ENCODE peak calls at places on chromosomes 1 and 21, in five cellular contexts. B is A549, N is BJ, Z is Caco-2, Y is left lung. F is an unnamed sample.

GRCh38 chr1:119160435-119160834 is 20.0 kb upstream of the WARS2 start:
- DNase-seq in B (no peak), N (no peak), Z (no peak), Y (no peak), F (no peak)

GRCh38 chr21:33477066-33477465 is 2.7 kb downstream of the TMEM50B start:
- DNase-seq in B (no peak), N (no peak), Z (no peak), Y (no peak), F (no peak)

GRCh38 chr1:172674831-172675613 is 16.1 kb downstream of the FASLG start:
- DNase-seq in B (no peak), N (peak; percentile 53), Z (no peak), Y (no peak), F (no peak)

GRCh38 chr1:223152399-223152798 is 9.4 kb upstream of the TLR5 start:
- DNase-seq in B (no peak), N (no peak), Z (no peak), Y (no peak), F (no peak)

GRCh38 chr1:966135-966602 is at the start of gene PLEKHN1:
- DNase-seq in B (peak; percentile 59), N (no peak), Z (peak; percentile 67), Y (no peak), F (no peak)

GRCh38 chr1:88276158-88276557 is 407.9 kb upstream of the PKN2 start:
- DNase-seq in B (peak; percentile 22), N (peak; percentile 13), Z (no peak), Y (no peak), F (no peak)

GRCh38 chr1:63935148-63935547 is 161.3 kb downstream of the ROR1 start:
- DNase-seq in B (peak; percentile 33), N (no peak), Z (no peak), Y (no peak), F (no peak)

GRCh38 chr21:27406297-27407009 is 439.6 kb upstream of the ADAMTS5 start:
- DNase-seq in B (no peak), N (no peak), Z (no peak), Y (no peak), F (no peak)

GRCh38 chr1:154239491-154239890 is 18.7 kb downstream of the UBAP2L start:
- DNase-seq in B (no peak), N (no peak), Z (no peak), Y (no peak), F (no peak)

GRCh38 chr1:77539510-77540142 is 142.8 kb downstream of the ZZZ3 start:
- DNase-seq in B (peak; percentile 86), N (peak; percentile 83), Z (no peak), Y (peak; percentile 51), F (no peak)

DNA sequence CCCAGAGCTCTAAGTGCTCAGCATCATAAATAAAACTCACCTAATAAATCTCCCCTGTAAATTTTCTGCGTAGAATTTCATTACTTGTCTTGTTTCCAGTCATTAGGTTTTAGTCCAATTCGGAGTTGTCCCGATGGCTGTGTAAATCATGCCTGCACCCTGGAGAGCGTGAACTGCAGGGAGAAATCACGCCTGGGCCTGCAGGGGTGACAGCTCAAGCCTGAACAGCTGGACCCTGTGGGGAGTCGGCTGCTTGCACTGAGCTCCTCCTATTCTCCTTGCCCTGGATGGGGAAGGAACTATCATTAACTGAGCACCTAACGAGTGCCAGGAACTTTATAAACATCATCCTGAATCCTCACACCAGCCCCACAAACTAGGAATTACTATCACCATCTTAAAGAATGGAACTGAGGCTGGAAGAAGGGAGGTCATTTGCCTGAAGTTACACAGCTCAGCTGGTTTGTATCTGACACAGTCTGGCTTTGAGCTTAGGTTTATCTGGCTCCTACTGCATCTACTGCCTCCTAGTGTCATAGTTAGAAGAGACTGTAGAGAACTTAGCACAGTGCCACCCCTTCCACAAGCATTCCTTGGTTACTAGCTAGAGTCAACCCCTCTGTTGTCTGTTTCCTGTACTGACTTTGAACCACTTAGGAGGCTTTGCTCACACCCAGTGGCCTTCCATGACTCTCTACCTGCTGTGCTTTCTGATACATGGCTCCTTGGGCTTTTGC is 25.1 kb upstream of the POU3F1 start:
- DNase-seq in B (peak; percentile 30), N (no peak), Z (no peak), Y (no peak), F (no peak)
- TF ChIP-seq CTCF in B (peak; percentile 15), N (peak; percentile 36), Z (peak; percentile 31), Y (no peak), F (peak; percentile 17)

GRCh38 chr1:92485374-92486250 is 1.1 kb downstream of the GFI1 start:
- DNase-seq in B (peak; percentile 53), N (no peak), Z (peak; percentile 68), Y (peak; percentile 69), F (peak; percentile 73)
- TF ChIP-seq CTCF in B (no peak), N (peak; percentile 22), Z (peak; percentile 45), Y (no peak), F (peak; percentile 60)

DNA sequence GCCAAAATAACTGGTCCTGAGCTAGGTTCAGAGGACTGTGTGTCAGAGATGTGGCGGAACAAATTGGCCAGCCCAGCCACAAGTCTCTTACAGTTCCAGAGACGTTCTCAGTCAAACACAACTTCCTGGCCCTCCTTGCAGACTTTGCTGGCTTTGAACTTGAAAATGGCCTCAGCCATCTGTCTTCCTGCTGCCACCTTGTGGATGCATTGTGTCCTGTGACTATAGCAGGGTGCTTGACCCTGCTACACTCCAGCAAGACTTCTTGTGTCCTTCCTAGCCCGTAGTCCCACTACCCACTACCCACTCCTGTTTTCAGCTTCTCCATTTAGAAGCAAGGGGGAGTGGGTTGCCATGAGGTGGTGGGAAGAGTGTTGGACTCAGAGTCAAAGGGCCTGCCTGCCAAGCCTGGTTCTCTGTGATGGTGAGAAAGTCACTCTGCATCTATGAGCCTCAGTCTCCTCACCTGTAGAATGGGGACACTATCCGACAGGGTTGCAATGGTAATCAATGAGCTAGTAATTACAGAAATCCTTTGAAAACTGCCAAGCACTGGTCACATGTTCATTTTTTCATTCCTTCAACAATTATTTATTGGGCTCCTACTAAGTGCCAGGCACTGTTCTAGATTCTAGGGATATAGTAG is 109.9 kb downstream of the IGSF21 start:
- DNase-seq in B (peak; percentile 36), N (no peak), Z (no peak), Y (no peak), F (no peak)
- TF ChIP-seq CTCF in B (peak; percentile 11), N (peak; percentile 23), Z (no peak), Y (no peak), F (no peak)

GRCh38 chr1:230288641-230289349 is 137.3 kb downstream of the PGBD5 start:
- DNase-seq in B (no peak), N (no peak), Z (no peak), Y (peak; percentile 27), F (no peak)

GRCh38 chr1:230289350-230289644 is 136.8 kb downstream of the PGBD5 start:
- DNase-seq in B (no peak), N (no peak), Z (no peak), Y (peak; percentile 19), F (no peak)

GRCh38 chr1:230287674-230288315 is 138.3 kb downstream of the PGBD5 start:
- DNase-seq in B (no peak), N (no peak), Z (no peak), Y (peak; percentile 29), F (no peak)

GRCh38 chr1:230291731-230292620 is 134.2 kb downstream of the PGBD5 start:
- DNase-seq in B (no peak), N (no peak), Z (no peak), Y (no peak), F (no peak)

GRCh38 chr1:230292739-230293720 is 133.1 kb downstream of the PGBD5 start:
- DNase-seq in B (no peak), N (no peak), Z (no peak), Y (no peak), F (no peak)
- TF ChIP-seq CTCF in B (no peak), N (no peak), Z (no peak), Y (no peak), F (no peak)

DNA sequence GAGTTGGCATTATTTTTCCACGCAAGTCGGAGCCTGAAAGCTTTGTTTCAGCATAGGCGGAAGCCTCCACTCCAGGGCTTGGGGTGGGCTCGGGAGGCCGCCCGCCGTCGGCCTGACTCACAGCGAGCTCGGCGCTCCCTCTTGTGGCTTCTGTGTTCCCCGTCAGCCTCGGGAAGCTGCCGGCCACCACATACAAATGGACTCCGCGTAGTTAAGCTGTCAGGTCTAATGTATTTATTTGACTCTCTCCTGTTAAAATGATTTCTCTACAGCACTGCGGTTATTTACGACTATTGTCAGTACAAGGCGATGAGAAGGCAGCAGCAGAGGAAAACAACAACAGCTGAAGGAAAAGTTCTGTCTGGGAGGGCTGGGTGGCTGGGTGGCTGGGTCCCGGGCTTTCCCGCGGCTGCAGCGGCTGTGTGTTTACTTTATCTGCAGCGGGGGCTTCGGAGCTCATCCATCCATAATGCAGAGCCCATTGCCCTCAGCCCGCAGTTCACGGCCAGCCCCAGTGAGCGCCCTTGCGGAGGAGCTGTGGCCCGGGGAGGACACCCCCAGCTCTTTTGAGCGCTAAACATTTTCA is 375.7 kb upstream of the CAMK1G start:
- DNase-seq in B (peak; percentile 45), N (no peak), Z (peak; percentile 59), Y (peak; percentile 46), F (no peak)
- TF ChIP-seq CTCF in B (peak; percentile 74), N (peak; percentile 92), Z (peak; percentile 91), Y (peak; percentile 55), F (no peak)

DNA sequence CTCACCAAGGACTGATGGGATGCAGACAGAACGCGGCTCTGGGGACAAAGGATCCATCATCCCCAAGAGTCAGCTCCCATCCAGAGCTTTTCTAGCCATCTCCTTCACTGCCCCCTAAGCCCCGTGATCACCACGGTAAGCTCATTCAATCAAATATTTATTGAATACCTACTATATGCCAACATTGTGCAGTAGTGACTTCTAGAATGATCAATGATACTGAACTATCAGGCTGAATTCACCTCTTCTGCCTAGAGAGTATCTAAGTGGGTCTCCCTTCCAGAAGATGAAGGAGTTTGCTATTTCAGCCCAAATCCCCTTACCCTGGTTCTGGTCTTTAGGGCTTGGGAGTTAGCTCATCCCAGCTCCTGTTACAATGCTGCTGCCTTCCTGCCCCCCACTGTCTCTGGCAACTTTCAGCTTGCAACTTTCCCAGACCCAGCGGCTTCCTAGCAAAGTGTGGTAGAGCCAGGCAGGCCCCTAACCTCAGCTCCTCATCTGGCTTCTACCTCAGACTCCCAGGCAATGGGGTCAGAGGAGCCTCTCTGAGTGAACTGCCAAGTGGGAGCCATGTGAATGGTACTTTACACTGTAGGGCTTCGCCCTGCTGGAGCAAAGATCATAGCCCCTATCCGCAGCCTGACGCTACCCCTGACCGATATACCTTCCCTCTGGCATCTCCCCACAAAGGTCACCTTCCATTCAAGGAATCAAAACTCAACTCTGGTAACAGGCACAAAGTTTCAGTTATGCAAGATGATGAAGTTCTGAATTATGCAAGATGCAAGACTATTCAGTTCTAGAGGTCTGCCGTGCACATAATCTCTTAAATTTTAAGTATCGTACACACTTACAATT is 20.9 kb downstream of the TMEM53 start:
- DNase-seq in B (no peak), N (no peak), Z (no peak), Y (no peak), F (no peak)
- TF ChIP-seq CTCF in B (no peak), N (no peak), Z (no peak), Y (no peak), F (peak; percentile 35)

GRCh38 chr1:31425301-31426081 is 12.5 kb downstream of the SERINC2 start:
- DNase-seq in B (no peak), N (no peak), Z (no peak), Y (no peak), F (no peak)
- TF ChIP-seq CTCF in B (no peak), N (no peak), Z (no peak), Y (no peak), F (no peak)

F was measured in natural killer cell.